ENCODE peak calls at places on chromosomes 16 and 17, in five cellular contexts. One of them, this sample, is unnamed.
A peak's percentile ranks its signal among the peaks of the same experiment; 100 is the strongest.

GRCh38 chr16:30621765-30622164 is 11.6 kb upstream of the ZNF689 start:
- DNase-seq in A549: no peak
- DNase-seq in NCI-H510A: no peak
- DNase-seq in activated CD4-positive, alpha-beta T cell treated with anti-CD3 and anti-CD28 coated beads for 4 hours: no peak
- DNase-seq in HFFc6: peak; percentile 69
- DNase-seq in this sample: peak; percentile 41

GRCh38 chr16:88569614-88569984 is 604 bp upstream of the ZC3H18 start:
- DNase-seq in NCI-H510A: no peak
- DNase-seq in A549: no peak
- DNase-seq in HFFc6: peak; percentile 4
- DNase-seq in activated CD4-positive, alpha-beta T cell treated with anti-CD3 and anti-CD28 coated beads for 4 hours: no peak
- DNase-seq in this sample: peak; percentile 22

GRCh38 chr17:79288950-79289349 is 214.3 kb downstream of the ENGASE start:
- DNase-seq in NCI-H510A: no peak
- DNase-seq in activated CD4-positive, alpha-beta T cell treated with anti-CD3 and anti-CD28 coated beads for 4 hours: no peak
- DNase-seq in HFFc6: no peak
- DNase-seq in A549: no peak
- DNase-seq in this sample: no peak

GRCh38 chr16:85491798-85492616 is 121.1 kb upstream of the GSE1 start:
- DNase-seq in HFFc6: peak; percentile 26
- DNase-seq in activated CD4-positive, alpha-beta T cell treated with anti-CD3 and anti-CD28 coated beads for 4 hours: no peak
- DNase-seq in A549: no peak
- DNase-seq in NCI-H510A: no peak
- DNase-seq in this sample: no peak

GRCh38 chr16:5031601-5032000 is 2.1 kb downstream of the NAGPA start:
- DNase-seq in A549: no peak
- DNase-seq in NCI-H510A: no peak
- DNase-seq in activated CD4-positive, alpha-beta T cell treated with anti-CD3 and anti-CD28 coated beads for 4 hours: no peak
- DNase-seq in HFFc6: no peak
- DNase-seq in this sample: no peak

GRCh38 chr16:88963583-88963982 is 13.4 kb downstream of the CBFA2T3 start:
- DNase-seq in A549: no peak
- DNase-seq in NCI-H510A: no peak
- DNase-seq in activated CD4-positive, alpha-beta T cell treated with anti-CD3 and anti-CD28 coated beads for 4 hours: no peak
- DNase-seq in HFFc6: no peak
- DNase-seq in this sample: peak; percentile 12

GRCh38 chr16:2163211-2163881 is 7.8 kb downstream of the TRAF7 start:
- DNase-seq in HFFc6: no peak
- DNase-seq in NCI-H510A: no peak
- DNase-seq in activated CD4-positive, alpha-beta T cell treated with anti-CD3 and anti-CD28 coated beads for 4 hours: no peak
- DNase-seq in A549: no peak
- DNase-seq in this sample: no peak

GRCh38 chr17:76998839-76999238 is 130.6 kb downstream of the MGAT5B start:
- DNase-seq in activated CD4-positive, alpha-beta T cell treated with anti-CD3 and anti-CD28 coated beads for 4 hours: no peak
- DNase-seq in NCI-H510A: no peak
- DNase-seq in A549: no peak
- DNase-seq in HFFc6: no peak
- DNase-seq in this sample: no peak

GRCh38 chr17:7124923-7125322 is 10.3 kb upstream of the ASGR2 start:
- DNase-seq in A549: no peak
- DNase-seq in activated CD4-positive, alpha-beta T cell treated with anti-CD3 and anti-CD28 coated beads for 4 hours: no peak
- DNase-seq in HFFc6: no peak
- DNase-seq in NCI-H510A: no peak
- DNase-seq in this sample: no peak

GRCh38 chr16:64089697-64090096 is 1032.2 kb downstream of the CDH11 start:
- DNase-seq in A549: peak; percentile 11
- DNase-seq in activated CD4-positive, alpha-beta T cell treated with anti-CD3 and anti-CD28 coated beads for 4 hours: no peak
- DNase-seq in NCI-H510A: no peak
- DNase-seq in HFFc6: peak; percentile 10
- DNase-seq in this sample: peak; percentile 44

GRCh38 chr17:6651483-6652452 is at the start of the genes C17orf100 and MED31:
- DNase-seq in NCI-H510A: peak; percentile 91
- DNase-seq in HFFc6: peak; percentile 94
- DNase-seq in activated CD4-positive, alpha-beta T cell treated with anti-CD3 and anti-CD28 coated beads for 4 hours: peak; percentile 91
- DNase-seq in A549: peak; percentile 95
- DNase-seq in this sample: peak; percentile 96

GRCh38 chr17:80769516-80769915 is 222.1 kb upstream of the CHMP6 start:
- DNase-seq in HFFc6: no peak
- DNase-seq in A549: no peak
- DNase-seq in NCI-H510A: no peak
- DNase-seq in activated CD4-positive, alpha-beta T cell treated with anti-CD3 and anti-CD28 coated beads for 4 hours: no peak
- DNase-seq in this sample: no peak

GRCh38 chr16:4936181-4936990 is 562 bp downstream of the PPL start:
- DNase-seq in HFFc6: no peak
- DNase-seq in activated CD4-positive, alpha-beta T cell treated with anti-CD3 and anti-CD28 coated beads for 4 hours: no peak
- DNase-seq in A549: peak; percentile 42
- DNase-seq in NCI-H510A: no peak
- DNase-seq in this sample: no peak

GRCh38 chr17:40312131-40312731 is 3.3 kb downstream of the RARA start:
- DNase-seq in A549: no peak
- DNase-seq in activated CD4-positive, alpha-beta T cell treated with anti-CD3 and anti-CD28 coated beads for 4 hours: no peak
- DNase-seq in NCI-H510A: no peak
- DNase-seq in HFFc6: no peak
- DNase-seq in this sample: no peak

GRCh38 chr17:49494937-49495841 is at the start of gene NGFR:
- DNase-seq in HFFc6: no peak
- DNase-seq in NCI-H510A: peak; percentile 24
- DNase-seq in activated CD4-positive, alpha-beta T cell treated with anti-CD3 and anti-CD28 coated beads for 4 hours: peak; percentile 42
- DNase-seq in A549: no peak
- DNase-seq in this sample: peak; percentile 58

GRCh38 chr16:57807252-57807967 is 5.1 kb upstream of the KIFC3 start:
- DNase-seq in HFFc6: peak; percentile 12
- DNase-seq in NCI-H510A: no peak
- DNase-seq in A549: peak; percentile 89
- DNase-seq in activated CD4-positive, alpha-beta T cell treated with anti-CD3 and anti-CD28 coated beads for 4 hours: no peak
- DNase-seq in this sample: peak; percentile 63

GRCh38 chr16:85637808-85638186 is 24.7 kb downstream of the GSE1 start:
- DNase-seq in activated CD4-positive, alpha-beta T cell treated with anti-CD3 and anti-CD28 coated beads for 4 hours: no peak
- DNase-seq in A549: no peak
- DNase-seq in HFFc6: no peak
- DNase-seq in NCI-H510A: peak; percentile 67
- DNase-seq in this sample: no peak

GRCh38 chr16:8931864-8932263 is 31.8 kb downstream of the USP7 start:
- DNase-seq in A549: peak; percentile 47
- DNase-seq in NCI-H510A: no peak
- DNase-seq in activated CD4-positive, alpha-beta T cell treated with anti-CD3 and anti-CD28 coated beads for 4 hours: peak; percentile 53
- DNase-seq in HFFc6: peak; percentile 10
- DNase-seq in this sample: peak; percentile 21

GRCh38 chr17:13036776-13037175 is 18.9 kb upstream of the ELAC2 start:
- DNase-seq in NCI-H510A: no peak
- DNase-seq in HFFc6: no peak
- DNase-seq in activated CD4-positive, alpha-beta T cell treated with anti-CD3 and anti-CD28 coated beads for 4 hours: no peak
- DNase-seq in A549: no peak
- DNase-seq in this sample: peak; percentile 21

GRCh38 chr17:18025596-18026407 is 13.2 kb downstream of the ATPAF2 start:
- DNase-seq in A549: no peak
- DNase-seq in HFFc6: peak; percentile 77
- DNase-seq in activated CD4-positive, alpha-beta T cell treated with anti-CD3 and anti-CD28 coated beads for 4 hours: no peak
- DNase-seq in NCI-H510A: no peak
- DNase-seq in this sample: peak; percentile 75

GRCh38 chr16:86761117-86761971 is 183.0 kb downstream of the FOXL1 start:
- DNase-seq in activated CD4-positive, alpha-beta T cell treated with anti-CD3 and anti-CD28 coated beads for 4 hours: peak; percentile 19
- DNase-seq in NCI-H510A: no peak
- DNase-seq in A549: peak; percentile 69
- DNase-seq in HFFc6: peak; percentile 61
- DNase-seq in this sample: peak; percentile 88

GRCh38 chr16:88329726-88330700 is 52.7 kb upstream of the ZNF469 start:
- DNase-seq in A549: no peak
- DNase-seq in HFFc6: no peak
- DNase-seq in NCI-H510A: no peak
- DNase-seq in activated CD4-positive, alpha-beta T cell treated with anti-CD3 and anti-CD28 coated beads for 4 hours: no peak
- DNase-seq in this sample: peak; percentile 25

This sample was measured in EL.